ENCODE peak calls at places on chromosomes 13 and 19, in eight cellular contexts. S, W, E, A, T, P, X and R are unnamed samples.

GRCh38 chr13:39967199-39967959 is 311.9 kb downstream of the COG6 start:
- DNase-seq in S (no peak), W (no peak), E (no peak), A (no peak), T (no peak), P (no peak), X (no peak), R (no peak)

GRCh38 chr13:30619731-30620130 is 2.0 kb downstream of the USPL1 start:
- DNase-seq in S (no peak), W (no peak), E (no peak), A (no peak), T (peak), P (no peak), X (no peak), R (no peak)

GRCh38 chr13:88217372-88217771 is 546.2 kb downstream of the SLITRK5 start:
- DNase-seq in S (peak), W (no peak), E (no peak), A (no peak), T (no peak), P (no peak), X (no peak), R (no peak)

GRCh38 chr13:39186205-39186880 is 148.1 kb downstream of the NHLRC3 start:
- DNase-seq in S (no peak), W (no peak), E (no peak), A (no peak), T (no peak), P (no peak), X (no peak), R (no peak)

GRCh38 chr19:13023666-13024065 is 28.4 kb downstream of the NFIX start:
- DNase-seq in S (no peak), W (no peak), E (no peak), A (no peak), T (peak), P (no peak), X (peak), R (no peak)

GRCh38 chr13:113029487-113030258 is 60.7 kb downstream of the MCF2L start:
- DNase-seq in S (no peak), W (no peak), E (no peak), A (no peak), T (no peak), P (no peak), X (peak), R (no peak)

GRCh38 chr19:30674656-30675055 is 302.5 kb downstream of the ZNF536 start:
- DNase-seq in S (no peak), W (no peak), E (no peak), A (no peak), T (no peak), P (no peak), X (no peak), R (no peak)

GRCh38 chr13:30892966-30893365 is 13.1 kb upstream of the MEDAG start:
- DNase-seq in S (no peak), W (no peak), E (no peak), A (no peak), T (peak), P (peak), X (peak), R (no peak)

GRCh38 chr13:104286566-104287290 is 1220.5 kb upstream of the SLC10A2 start:
- DNase-seq in S (peak), W (no peak), E (no peak), A (no peak), T (no peak), P (no peak), X (no peak), R (no peak)

GRCh38 chr19:2270157-2270571 is 11.8 kb downstream of the PEAK3 start:
- DNase-seq in S (no peak), W (no peak), E (no peak), A (no peak), T (no peak), P (no peak), X (peak), R (no peak)

GRCh38 chr13:94305463-94305862 is 174.0 kb downstream of the DCT start:
- DNase-seq in S (peak), W (peak), E (no peak), A (peak), T (peak), P (no peak), X (peak), R (no peak)

GRCh38 chr13:84896128-84896527 is 903.1 kb downstream of the SLITRK6 start:
- DNase-seq in S (peak), W (peak), E (no peak), A (peak), T (peak), P (no peak), X (peak), R (no peak)

GRCh38 chr13:112825875-112826274 is 136.0 kb downstream of the ATP11A start:
- DNase-seq in S (no peak), W (no peak), E (no peak), A (no peak), T (no peak), P (no peak), X (no peak), R (no peak)

GRCh38 chr19:39032164-39032918 is at the start of gene FBXO27:
- DNase-seq in S (peak), W (no peak), E (peak), A (no peak), T (no peak), P (peak), X (peak), R (no peak)

GRCh38 chr13:35838356-35838755 is 292.8 kb downstream of the DCLK1 start:
- DNase-seq in S (no peak), W (peak), E (no peak), A (peak), T (peak), P (no peak), X (peak), R (no peak)

GRCh38 chr13:80083097-80083429 is 257.9 kb downstream of the SPRY2 start:
- DNase-seq in S (no peak), W (no peak), E (no peak), A (no peak), T (no peak), P (no peak), X (no peak), R (no peak)

GRCh38 chr19:1261863-1262686 is 7.1 kb upstream of the CIRBP start:
- DNase-seq in S (no peak), W (peak), E (peak), A (peak), T (no peak), P (no peak), X (peak), R (no peak)

GRCh38 chr19:58317481-58318072 is 9.2 kb upstream of the ZSCAN22 start:
- DNase-seq in S (no peak), W (peak), E (no peak), A (peak), T (peak), P (no peak), X (peak), R (no peak)

GRCh38 chr13:81738364-81738763 is 1397.4 kb upstream of the SPRY2 start:
- DNase-seq in S (peak), W (no peak), E (no peak), A (no peak), T (no peak), P (no peak), X (no peak), R (no peak)

GRCh38 chr19:32863841-32864240 is 5.7 kb downstream of the SLC7A9 start:
- DNase-seq in S (no peak), W (no peak), E (no peak), A (no peak), T (no peak), P (no peak), X (no peak), R (no peak)

GRCh38 chr13:98273824-98274786 is 97.0 kb upstream of the RNF113B start:
- DNase-seq in S (no peak), W (no peak), E (no peak), A (peak), T (peak), P (no peak), X (no peak), R (no peak)

GRCh38 chr13:114106991-114107685 is 25.3 kb downstream of the RASA3 start:
- DNase-seq in S (no peak), W (no peak), E (no peak), A (no peak), T (no peak), P (peak), X (peak), R (no peak)

GRCh38 chr13:38796890-38797289 is 110.0 kb downstream of the FREM2 start:
- DNase-seq in S (no peak), W (no peak), E (no peak), A (no peak), T (no peak), P (no peak), X (no peak), R (no peak)

GRCh38 chr13:34012354-34012753 is 194.4 kb downstream of the RFC3 start:
- DNase-seq in S (no peak), W (no peak), E (no peak), A (no peak), T (no peak), P (no peak), X (no peak), R (no peak)

GRCh38 chr19:18612772-18613588 is at the start of gene TMEM59L:
- DNase-seq in S (no peak), W (no peak), E (no peak), A (no peak), T (no peak), P (peak), X (peak), R (no peak)

GRCh38 chr13:74187564-74187963 is 53.4 kb upstream of the KLF12 start:
- DNase-seq in S (peak), W (no peak), E (no peak), A (no peak), T (peak), P (no peak), X (peak), R (no peak)

GRCh38 chr19:35479278-35479677 is 11.0 kb downstream of the KRTDAP start:
- DNase-seq in S (no peak), W (no peak), E (no peak), A (no peak), T (no peak), P (no peak), X (no peak), R (no peak)

GRCh38 chr13:32376642-32377418 is 51.1 kb downstream of the N4BP2L1 start:
- DNase-seq in S (no peak), W (no peak), E (no peak), A (no peak), T (no peak), P (no peak), X (no peak), R (no peak)

GRCh38 chr19:1611353-1611752 is 6.1 kb upstream of the UQCR11 start:
- DNase-seq in S (no peak), W (no peak), E (no peak), A (no peak), T (no peak), P (no peak), X (no peak), R (no peak)

GRCh38 chr13:111241006-111241755 is 79.3 kb upstream of the TEX29 start:
- DNase-seq in S (no peak), W (no peak), E (no peak), A (no peak), T (no peak), P (peak), X (no peak), R (no peak)

GRCh38 chr19:13086341-13086740 is 16.3 kb downstream of the LYL1 start:
- DNase-seq in S (no peak), W (no peak), E (no peak), A (no peak), T (no peak), P (no peak), X (no peak), R (no peak)

GRCh38 chr13:34020388-34020787 is 202.4 kb downstream of the RFC3 start:
- DNase-seq in S (no peak), W (no peak), E (peak), A (no peak), T (no peak), P (no peak), X (no peak), R (no peak)

GRCh38 chr13:91187522-91187921 is 160.0 kb upstream of the MIR17HG start:
- DNase-seq in S (no peak), W (no peak), E (no peak), A (no peak), T (no peak), P (no peak), X (no peak), R (no peak)

GRCh38 chr19:41175825-41176734 is 16.9 kb upstream of the CYP2S1 start:
- DNase-seq in S (peak), W (peak), E (peak), A (peak), T (peak), P (no peak), X (peak), R (no peak)

GRCh38 chr13:109783815-109784589 is 2.4 kb downstream of the IRS2 start:
- DNase-seq in S (no peak), W (no peak), E (peak), A (peak), T (no peak), P (no peak), X (peak), R (no peak)

GRCh38 chr19:48329167-48329891 is 4.0 kb downstream of the EMP3 start:
- DNase-seq in S (peak), W (no peak), E (no peak), A (peak), T (peak), P (no peak), X (peak), R (no peak)

GRCh38 chr19:29290853-29291252 is 77.9 kb upstream of the UQCRFS1 start:
- DNase-seq in S (no peak), W (no peak), E (no peak), A (no peak), T (no peak), P (no peak), X (no peak), R (no peak)

GRCh38 chr19:54373781-54374266 is 9.1 kb upstream of the LAIR1 start:
- DNase-seq in S (no peak), W (no peak), E (no peak), A (no peak), T (no peak), P (no peak), X (no peak), R (no peak)

GRCh38 chr19:56988271-56988670 is 131.5 kb upstream of the USP29 start:
- DNase-seq in S (no peak), W (no peak), E (no peak), A (no peak), T (no peak), P (no peak), X (no peak), R (no peak)

GRCh38 chr13:23842406-23842805 is 46.8 kb downstream of the MIPEP start:
- DNase-seq in S (no peak), W (no peak), E (no peak), A (no peak), T (no peak), P (no peak), X (no peak), R (no peak)

GRCh38 chr13:23847545-23847944 is 41.7 kb downstream of the MIPEP start:
- DNase-seq in S (no peak), W (no peak), E (no peak), A (no peak), T (no peak), P (no peak), X (no peak), R (no peak)

GRCh38 chr13:23848019-23848418 is 41.2 kb downstream of the MIPEP start:
- DNase-seq in S (no peak), W (no peak), E (no peak), A (no peak), T (no peak), P (no peak), X (peak), R (no peak)

GRCh38 chr13:23845309-23845708 is 43.9 kb downstream of the MIPEP start:
- DNase-seq in S (no peak), W (no peak), E (no peak), A (no peak), T (no peak), P (no peak), X (no peak), R (no peak)

DNA sequence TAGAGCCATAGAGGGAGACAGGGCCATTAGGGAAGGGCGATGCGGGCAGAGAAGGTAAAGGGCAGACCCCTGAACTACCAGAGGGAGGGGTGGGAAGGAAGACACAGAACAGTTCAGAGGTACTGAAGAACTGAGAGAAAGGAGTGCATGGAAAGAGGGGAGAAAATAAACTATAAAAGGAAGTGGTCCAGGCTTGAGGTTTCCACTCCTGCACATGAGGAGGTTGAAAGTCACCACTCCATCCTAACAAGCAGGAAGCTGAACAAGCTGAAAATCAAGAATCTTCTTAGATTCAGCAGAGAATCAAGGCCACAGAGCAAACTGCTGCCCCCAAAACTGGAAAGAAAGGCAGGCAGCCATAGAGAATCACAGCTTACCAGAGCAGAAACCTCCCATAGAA is 45.1 kb downstream of the MIPEP start:
- DNase-seq in S (no peak), W (no peak), E (no peak), A (no peak), T (no peak), P (no peak), X (no peak), R (no peak)
- TF ChIP-seq CTCF in S (no peak), W (no peak), E (no peak), A (no peak), T (no peak), P (no peak), X (no peak), R (no peak)

GRCh38 chr13:26985285-26985878 is 186.2 kb downstream of the USP12 start:
- DNase-seq in S (peak), W (peak), E (peak), A (peak), T (peak), P (peak), X (peak), R (no peak)
- TF ChIP-seq CTCF in S (peak), W (peak), E (peak), A (peak), T (peak), P (peak), X (peak), R (peak)

GRCh38 chr19:4980838-4981680 is 12.1 kb downstream of the KDM4B start:
- DNase-seq in S (no peak), W (no peak), E (no peak), A (no peak), T (no peak), P (no peak), X (no peak), R (peak)
- TF ChIP-seq CTCF in S (no peak), W (no peak), E (no peak), A (no peak), T (no peak), P (no peak), X (no peak), R (no peak)

GRCh38 chr13:19153782-19154450 is 27.7 kb downstream of the TUBA3C start:
- DNase-seq in S (no peak), W (no peak), E (no peak), A (no peak), T (no peak), P (no peak), X (no peak), R (no peak)
- TF ChIP-seq CTCF in S (no peak), W (no peak), E (no peak), A (no peak), T (no peak), P (no peak), X (no peak), R (no peak)

DNA sequence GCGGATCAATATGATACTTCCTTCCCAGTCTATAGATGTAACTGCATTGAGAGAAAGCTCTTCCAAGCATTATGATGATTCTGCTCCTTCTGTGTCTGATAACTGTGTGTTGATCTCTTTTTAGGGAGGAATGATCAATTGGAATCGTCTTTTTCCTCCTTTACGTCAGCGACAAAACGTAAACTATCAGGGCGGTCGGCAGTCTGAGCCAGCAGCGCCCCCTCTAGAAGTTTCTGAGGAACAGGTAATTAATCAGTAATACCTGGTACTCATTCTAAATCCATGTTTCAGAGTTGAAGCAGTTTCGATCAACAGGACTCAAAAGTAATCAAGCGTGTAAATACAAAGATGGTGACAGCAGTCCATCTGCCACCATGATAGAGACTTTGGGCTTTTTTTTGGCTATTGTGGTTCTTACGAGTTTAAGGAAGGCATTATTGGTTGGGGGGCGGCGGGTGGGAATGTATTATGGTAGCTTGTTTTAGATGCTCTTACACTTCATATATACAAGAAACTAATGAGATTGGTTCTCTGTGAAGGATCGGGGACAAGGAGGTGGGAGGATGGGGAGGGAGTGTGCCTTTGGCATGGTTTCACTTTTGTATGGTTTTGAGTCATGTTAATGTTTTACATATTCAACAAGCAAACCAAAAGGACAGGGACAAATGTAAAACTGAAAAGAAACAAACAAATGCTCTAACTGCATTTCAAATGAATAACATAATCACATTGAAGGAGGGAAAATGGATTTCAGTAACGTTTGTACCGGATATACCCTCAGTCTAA is 60.7 kb upstream of the GPR183 start:
- DNase-seq in S (no peak), W (no peak), E (no peak), A (no peak), T (no peak), P (no peak), X (no peak), R (no peak)
- TF ChIP-seq CTCF in S (peak), W (no peak), E (no peak), A (no peak), T (no peak), P (no peak), X (no peak), R (no peak)